ENCODE peak calls at places on chromosome 11, in six cellular contexts. One of them, this sample, is unnamed.

GRCh38 chr11:103897156-103897555 is 139.3 kb upstream of the DDI1 start:
- DNase-seq in T-helper 2 cell treated with Interferon-gamma antibody and Interleukin-4, amounts not matched to agents 5 μg/mL and 100 μg/mL, for 36 hours: no peak
- DNase-seq in activated naive CD4-positive, alpha-beta T cell treated with Interleukin-2 at 50 U/mL for 16 hours: no peak
- DNase-seq in pancreas: no peak
- DNase-seq in stimulated activated CD8-positive, alpha-beta memory T cell treated with anti-CD3 and anti-CD28 coated beads, Interleukin-15, amount 100 ng/mL, for 1 hour: no peak
- DNase-seq in GF-D8: no peak
- DNase-seq in this sample: no peak

GRCh38 chr11:1228183-1228821 is 5.4 kb downstream of the MUC5B start:
- DNase-seq in pancreas: no peak
- DNase-seq in T-helper 2 cell treated with Interferon-gamma antibody and Interleukin-4, amounts not matched to agents 5 μg/mL and 100 μg/mL, for 36 hours: no peak
- DNase-seq in stimulated activated CD8-positive, alpha-beta memory T cell treated with anti-CD3 and anti-CD28 coated beads, Interleukin-15, amount 100 ng/mL, for 1 hour: no peak
- DNase-seq in GF-D8: no peak
- DNase-seq in activated naive CD4-positive, alpha-beta T cell treated with Interleukin-2 at 50 U/mL for 16 hours: no peak
- DNase-seq in this sample: no peak

GRCh38 chr11:69637956-69638871 is 2.7 kb upstream of the CCND1 start:
- DNase-seq in stimulated activated CD8-positive, alpha-beta memory T cell treated with anti-CD3 and anti-CD28 coated beads, Interleukin-15, amount 100 ng/mL, for 1 hour: no peak
- DNase-seq in T-helper 2 cell treated with Interferon-gamma antibody and Interleukin-4, amounts not matched to agents 5 μg/mL and 100 μg/mL, for 36 hours: no peak
- DNase-seq in GF-D8: no peak
- DNase-seq in pancreas: no peak
- DNase-seq in activated naive CD4-positive, alpha-beta T cell treated with Interleukin-2 at 50 U/mL for 16 hours: no peak
- DNase-seq in this sample: no peak

GRCh38 chr11:59941091-59941490 is 2.9 kb downstream of the OOSP1 start:
- DNase-seq in stimulated activated CD8-positive, alpha-beta memory T cell treated with anti-CD3 and anti-CD28 coated beads, Interleukin-15, amount 100 ng/mL, for 1 hour: no peak
- DNase-seq in GF-D8: no peak
- DNase-seq in activated naive CD4-positive, alpha-beta T cell treated with Interleukin-2 at 50 U/mL for 16 hours: no peak
- DNase-seq in pancreas: no peak
- DNase-seq in T-helper 2 cell treated with Interferon-gamma antibody and Interleukin-4, amounts not matched to agents 5 μg/mL and 100 μg/mL, for 36 hours: no peak
- DNase-seq in this sample: no peak

GRCh38 chr11:33552756-33553155 is 147.9 kb downstream of the C11orf91 start:
- DNase-seq in T-helper 2 cell treated with Interferon-gamma antibody and Interleukin-4, amounts not matched to agents 5 μg/mL and 100 μg/mL, for 36 hours: no peak
- DNase-seq in activated naive CD4-positive, alpha-beta T cell treated with Interleukin-2 at 50 U/mL for 16 hours: no peak
- DNase-seq in GF-D8: no peak
- DNase-seq in pancreas: no peak
- DNase-seq in stimulated activated CD8-positive, alpha-beta memory T cell treated with anti-CD3 and anti-CD28 coated beads, Interleukin-15, amount 100 ng/mL, for 1 hour: no peak
- DNase-seq in this sample: no peak

GRCh38 chr11:123588117-123588815 is 66.2 kb downstream of the SCN3B start:
- DNase-seq in activated naive CD4-positive, alpha-beta T cell treated with Interleukin-2 at 50 U/mL for 16 hours: no peak
- DNase-seq in T-helper 2 cell treated with Interferon-gamma antibody and Interleukin-4, amounts not matched to agents 5 μg/mL and 100 μg/mL, for 36 hours: no peak
- DNase-seq in stimulated activated CD8-positive, alpha-beta memory T cell treated with anti-CD3 and anti-CD28 coated beads, Interleukin-15, amount 100 ng/mL, for 1 hour: no peak
- DNase-seq in pancreas: peak; percentile 40
- DNase-seq in GF-D8: no peak
- DNase-seq in this sample: no peak

GRCh38 chr11:69287968-69288882 is 5.7 kb upstream of the MYEOV start:
- DNase-seq in pancreas: no peak
- DNase-seq in GF-D8: no peak
- DNase-seq in T-helper 2 cell treated with Interferon-gamma antibody and Interleukin-4, amounts not matched to agents 5 μg/mL and 100 μg/mL, for 36 hours: no peak
- DNase-seq in stimulated activated CD8-positive, alpha-beta memory T cell treated with anti-CD3 and anti-CD28 coated beads, Interleukin-15, amount 100 ng/mL, for 1 hour: no peak
- DNase-seq in activated naive CD4-positive, alpha-beta T cell treated with Interleukin-2 at 50 U/mL for 16 hours: no peak
- DNase-seq in this sample: no peak

GRCh38 chr11:1555713-1556153 is 16.3 kb downstream of the DUSP8 start:
- DNase-seq in stimulated activated CD8-positive, alpha-beta memory T cell treated with anti-CD3 and anti-CD28 coated beads, Interleukin-15, amount 100 ng/mL, for 1 hour: no peak
- DNase-seq in T-helper 2 cell treated with Interferon-gamma antibody and Interleukin-4, amounts not matched to agents 5 μg/mL and 100 μg/mL, for 36 hours: no peak
- DNase-seq in GF-D8: no peak
- DNase-seq in pancreas: no peak
- DNase-seq in activated naive CD4-positive, alpha-beta T cell treated with Interleukin-2 at 50 U/mL for 16 hours: no peak
- DNase-seq in this sample: no peak

GRCh38 chr11:75462117-75462653 is 29.2 kb upstream of the KLHL35 start:
- DNase-seq in pancreas: no peak
- DNase-seq in GF-D8: no peak
- DNase-seq in activated naive CD4-positive, alpha-beta T cell treated with Interleukin-2 at 50 U/mL for 16 hours: no peak
- DNase-seq in T-helper 2 cell treated with Interferon-gamma antibody and Interleukin-4, amounts not matched to agents 5 μg/mL and 100 μg/mL, for 36 hours: no peak
- DNase-seq in stimulated activated CD8-positive, alpha-beta memory T cell treated with anti-CD3 and anti-CD28 coated beads, Interleukin-15, amount 100 ng/mL, for 1 hour: no peak
- DNase-seq in this sample: no peak

GRCh38 chr11:127182586-127183203 is 182.1 kb upstream of the KIRREL3 start:
- DNase-seq in activated naive CD4-positive, alpha-beta T cell treated with Interleukin-2 at 50 U/mL for 16 hours: no peak
- DNase-seq in T-helper 2 cell treated with Interferon-gamma antibody and Interleukin-4, amounts not matched to agents 5 μg/mL and 100 μg/mL, for 36 hours: no peak
- DNase-seq in stimulated activated CD8-positive, alpha-beta memory T cell treated with anti-CD3 and anti-CD28 coated beads, Interleukin-15, amount 100 ng/mL, for 1 hour: no peak
- DNase-seq in GF-D8: no peak
- DNase-seq in pancreas: no peak
- DNase-seq in this sample: no peak

GRCh38 chr11:8006349-8006977 is 19.3 kb downstream of the EIF3F start:
- DNase-seq in stimulated activated CD8-positive, alpha-beta memory T cell treated with anti-CD3 and anti-CD28 coated beads, Interleukin-15, amount 100 ng/mL, for 1 hour: peak; percentile 30
- DNase-seq in T-helper 2 cell treated with Interferon-gamma antibody and Interleukin-4, amounts not matched to agents 5 μg/mL and 100 μg/mL, for 36 hours: no peak
- DNase-seq in GF-D8: no peak
- DNase-seq in activated naive CD4-positive, alpha-beta T cell treated with Interleukin-2 at 50 U/mL for 16 hours: peak; percentile 47
- DNase-seq in pancreas: peak; percentile 44
- DNase-seq in this sample: no peak

This sample was measured in stimulated activated CD4-positive, alpha-beta T cell treated with anti-CD3 and anti-CD28 coated beads, Interleukin-12 subunit alpha, Interleukin-12 subunit beta, amount 100 ng/mL, for 24 hours.